ENCODE peak calls at places on chromosome 11, in seven cellular contexts. R is psoas muscle, D is A673, J is mesenchymal stem cell, U is IMR-90, Y is stomach, P is GM23248. F is an unnamed sample.

GRCh38 chr11:69066122-69067112 is 17.7 kb downstream of the TPCN2 start:
- DNase-seq in P (no peak), Y (no peak), J (no peak), U (no peak), R (peak; percentile 34), D (no peak), F (no peak)

GRCh38 chr11:90234977-90235376 is 12.1 kb upstream of the CHORDC1 start:
- DNase-seq in J (no peak), P (no peak), D (no peak), Y (no peak), R (no peak), U (no peak), F (no peak)

GRCh38 chr11:129694538-129694937 is 121.1 kb upstream of the TMEM45B start:
- DNase-seq in U (no peak), Y (no peak), D (peak; percentile 28), R (no peak), P (peak; percentile 6), J (no peak), F (no peak)

GRCh38 chr11:128448487-128448886 is 138.9 kb downstream of the ETS1 start:
- DNase-seq in D (no peak), U (peak; percentile 87), Y (peak; percentile 76), P (peak; percentile 64), J (peak; percentile 49), R (no peak), F (peak; percentile 94)

GRCh38 chr11:88480217-88480616 is 142.7 kb upstream of the CTSC start:
- DNase-seq in D (peak; percentile 32), Y (no peak), U (peak; percentile 86), P (peak; percentile 88), R (no peak), J (peak; percentile 56), F (peak; percentile 55)

GRCh38 chr11:128422576-128423370 is 164.6 kb downstream of the ETS1 start:
- DNase-seq in R (peak; percentile 57), D (no peak), J (no peak), U (no peak), P (no peak), Y (peak; percentile 35), F (no peak)

GRCh38 chr11:86196924-86197323 is 47.6 kb upstream of the EED start:
- DNase-seq in R (no peak), D (no peak), P (no peak), J (no peak), Y (no peak), U (no peak), F (no peak)

GRCh38 chr11:125123194-125123946 is 11.9 kb upstream of the TMEM218 start:
- DNase-seq in Y (no peak), P (no peak), R (no peak), U (peak; percentile 28), D (no peak), J (no peak), F (no peak)

GRCh38 chr11:6319001-6319878 is 1.1 kb downstream of the CAVIN3 start:
- DNase-seq in Y (peak; percentile 40), R (peak; percentile 76), P (peak; percentile 74), D (no peak), U (peak; percentile 34), J (no peak), F (peak; percentile 11)

GRCh38 chr11:116263020-116263419 is 509.8 kb downstream of the BUD13 start:
- DNase-seq in J (no peak), U (no peak), D (no peak), P (no peak), R (no peak), Y (no peak), F (no peak)

DNA sequence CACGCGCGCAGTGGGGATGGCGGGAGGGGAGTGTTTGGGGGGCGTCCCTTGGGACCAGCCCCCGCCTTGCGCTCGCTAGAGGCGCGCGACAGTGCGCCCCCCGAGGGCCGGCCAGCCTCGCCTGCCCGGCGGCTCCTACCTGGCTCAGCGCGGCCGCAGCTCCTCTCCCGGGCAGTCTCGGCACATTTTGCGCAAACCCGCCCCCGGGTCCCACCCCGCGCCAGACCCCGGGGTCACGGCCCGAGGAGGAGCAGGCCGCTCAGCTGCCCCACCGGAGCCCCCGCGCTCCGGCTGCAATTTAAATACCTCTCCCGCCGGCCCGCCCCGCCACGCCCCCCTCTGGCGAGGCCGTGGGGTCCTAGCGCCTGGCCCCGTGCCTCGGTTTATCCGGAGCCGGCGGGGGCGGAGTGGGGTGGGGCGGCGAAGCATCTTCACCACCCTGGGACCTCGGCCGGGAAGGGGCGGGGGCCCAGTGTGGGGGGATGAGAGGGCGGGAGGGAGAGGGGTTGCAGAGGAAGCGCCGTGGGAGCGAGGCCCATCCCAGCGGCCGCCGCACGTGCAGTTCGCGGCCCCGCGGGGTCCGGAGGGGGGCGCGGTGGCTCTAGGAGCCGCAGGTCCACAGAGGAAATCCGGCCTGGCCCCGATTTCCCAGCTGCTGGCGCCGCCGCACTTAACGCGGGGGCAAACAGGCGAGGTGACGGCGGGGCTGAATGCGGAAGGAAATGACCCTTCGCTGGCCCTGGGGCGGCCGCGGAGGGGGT is at the start of gene LRRC32:
- DNase-seq in J (no peak), Y (peak; percentile 45), D (peak; percentile 25), P (peak; percentile 40), R (peak; percentile 77), U (no peak), F (no peak)
- H3K36me3 ChIP-seq in J (peaks cover 4% of the 10 kb centered on the region), Y (no peaks in the 10 kb centered on the region), D (no peaks in the 10 kb centered on the region), P (no peaks in the 10 kb centered on the region), R (no peaks in the 10 kb centered on the region), U (no peaks in the 10 kb centered on the region), F (no peaks in the 10 kb centered on the region)

GRCh38 chr11:71454470-71455113 is 1.6 kb downstream of the NADSYN1 start:
- DNase-seq in R (peak; percentile 6), P (no peak), U (no peak), J (no peak), D (no peak), Y (no peak), F (peak; percentile 59)

GRCh38 chr11:71456831-71457230 is 3.8 kb downstream of the NADSYN1 start:
- DNase-seq in D (no peak), U (no peak), R (peak; percentile 30), P (no peak), Y (no peak), J (no peak), F (no peak)

GRCh38 chr11:71453911-71454304 is 905 bp downstream of the NADSYN1 start:
- DNase-seq in D (no peak), Y (no peak), P (no peak), J (no peak), R (no peak), U (no peak), F (peak; percentile 64)

GRCh38 chr11:71458146-71459070 is 5.4 kb downstream of the NADSYN1 start:
- DNase-seq in P (no peak), R (peak; percentile 26), U (no peak), Y (no peak), J (no peak), D (no peak), F (peak; percentile 74)

GRCh38 chr11:71456294-71456693 is 3.3 kb downstream of the NADSYN1 start:
- DNase-seq in D (no peak), P (no peak), Y (no peak), J (no peak), U (no peak), R (peak; percentile 23), F (no peak)
- H3K36me3 ChIP-seq in D (peaks cover 41% of the 10 kb centered on the region), P (peaks cover 32% of the 10 kb centered on the region), Y (peaks cover 64% of the 10 kb centered on the region), J (peaks cover 51% of the 10 kb centered on the region), U (peaks cover 48% of the 10 kb centered on the region), R (peaks cover 66% of the 10 kb centered on the region), F (peaks cover 34% of the 10 kb centered on the region)

GRCh38 chr11:34136420-34136819 is 31.0 kb downstream of the NAT10 start:
- DNase-seq in D (no peak), P (no peak), R (no peak), J (no peak), Y (no peak), U (no peak), F (no peak)
- H3K36me3 ChIP-seq in D (peaks cover 96% of the 10 kb centered on the region), P (peaks cover 43% of the 10 kb centered on the region), R (peaks cover 99% of the 10 kb centered on the region), J (peaks cover 80% of the 10 kb centered on the region), Y (peaks cover 100% of the 10 kb centered on the region), U (peaks cover 72% of the 10 kb centered on the region), F (peaks cover 49% of the 10 kb centered on the region)

GRCh38 chr11:67312187-67313021 is 9.1 kb downstream of the SSH3 start:
- DNase-seq in J (no peak), P (no peak), D (no peak), U (no peak), Y (peak; percentile 84), R (no peak), F (peak; percentile 97)

GRCh38 chr11:67313125-67313890 is 10.0 kb downstream of the SSH3 start:
- DNase-seq in J (no peak), D (no peak), R (no peak), P (no peak), U (no peak), Y (peak; percentile 3), F (no peak)

GRCh38 chr11:67310246-67311050 is 7.1 kb downstream of the SSH3 start:
- DNase-seq in U (no peak), D (no peak), P (no peak), J (no peak), R (no peak), Y (peak; percentile 23), F (peak; percentile 82)

GRCh38 chr11:67311051-67311555 is 7.8 kb downstream of the SSH3 start:
- DNase-seq in P (no peak), J (no peak), D (no peak), Y (peak; percentile 22), U (no peak), R (no peak), F (no peak)

GRCh38 chr11:67311556-67312082 is 8.3 kb downstream of the SSH3 start:
- DNase-seq in U (no peak), Y (peak; percentile 23), D (no peak), J (no peak), R (no peak), P (no peak), F (peak; percentile 69)
- H3K36me3 ChIP-seq in U (peaks cover 34% of the 10 kb centered on the region), Y (peaks cover 57% of the 10 kb centered on the region), D (no peaks in the 10 kb centered on the region), J (peaks cover 58% of the 10 kb centered on the region), R (peaks cover 45% of the 10 kb centered on the region), P (no peaks in the 10 kb centered on the region), F (peaks cover 32% of the 10 kb centered on the region)

DNA sequence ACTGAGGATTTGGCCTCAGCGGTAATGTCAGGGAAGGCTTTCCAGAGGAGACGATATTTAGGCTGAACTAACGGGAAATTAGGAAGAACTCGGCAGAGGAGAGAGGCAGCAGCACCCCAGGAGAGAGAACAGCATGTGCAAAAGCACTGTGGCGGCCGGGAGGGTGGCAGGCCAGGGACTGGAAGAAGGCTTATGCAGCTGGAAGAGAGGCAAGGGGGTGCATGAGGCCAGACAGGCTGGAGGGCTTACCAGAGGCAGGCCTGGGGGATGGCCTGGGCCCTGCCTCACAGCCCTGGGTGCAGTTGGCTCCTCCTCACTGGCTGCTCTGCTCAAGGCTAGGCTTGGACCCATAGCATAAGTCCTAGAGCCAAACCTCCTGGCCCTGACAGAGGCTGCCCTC is 7.7 kb upstream of the NPAS4 start:
- DNase-seq in P (no peak), D (no peak), U (no peak), R (no peak), Y (no peak), J (no peak), F (no peak)
- H3K36me3 ChIP-seq in P (no peaks in the 10 kb centered on the region), D (no peaks in the 10 kb centered on the region), U (no peaks in the 10 kb centered on the region), R (no peaks in the 10 kb centered on the region), Y (no peaks in the 10 kb centered on the region), J (no peaks in the 10 kb centered on the region), F (no peaks in the 10 kb centered on the region)

DNA sequence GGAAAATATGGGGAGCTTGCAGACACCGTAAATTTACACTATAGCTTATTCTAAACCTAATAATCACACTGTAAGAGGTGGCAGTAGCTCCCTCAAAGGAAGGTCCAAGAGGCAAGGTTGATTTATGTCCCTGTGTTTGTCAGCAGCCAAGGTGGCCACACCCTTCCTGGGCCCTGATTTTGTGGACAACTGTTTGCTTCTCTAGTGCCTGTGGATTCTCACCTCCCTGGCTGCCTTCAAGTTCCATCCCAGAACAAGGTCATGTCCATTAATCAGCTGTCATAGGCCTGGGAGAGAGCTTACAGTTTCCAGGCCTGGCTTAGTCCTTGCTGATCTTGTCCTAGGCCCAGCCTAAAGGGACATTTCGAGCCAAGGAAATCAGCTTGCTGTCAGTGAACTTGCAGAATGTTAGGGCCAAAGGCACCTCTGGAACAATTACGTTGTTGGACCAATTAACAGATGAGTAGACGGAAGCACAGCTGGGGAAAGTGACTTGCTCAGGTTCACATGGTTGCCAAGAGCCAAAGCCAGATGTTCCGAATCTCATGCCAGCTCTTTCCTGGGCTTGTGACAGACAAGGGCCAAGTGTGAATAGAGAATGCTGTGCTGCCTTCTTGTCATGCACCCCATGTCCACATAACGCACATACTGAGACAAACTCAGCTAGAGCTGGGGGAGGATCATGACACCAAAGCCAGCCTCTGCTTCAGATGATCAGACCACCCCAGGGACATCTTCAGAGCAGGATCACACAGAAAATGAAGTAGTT is 616.1 kb downstream of the INSC start:
- DNase-seq in P (no peak), D (no peak), J (no peak), Y (no peak), R (no peak), U (no peak), F (no peak)
- H3K36me3 ChIP-seq in P (no peaks in the 10 kb centered on the region), D (no peaks in the 10 kb centered on the region), J (no peaks in the 10 kb centered on the region), Y (no peaks in the 10 kb centered on the region), R (no peaks in the 10 kb centered on the region), U (no peaks in the 10 kb centered on the region), F (no peaks in the 10 kb centered on the region)